ENCODE peak calls at places on chromosomes 11 and 22, in four cellular contexts. V is neural progenitor cell, L is OCI-LY7, R is GM23338. U is an unnamed sample.

GRCh38 chr11:64553554-64554201 is 37.3 kb upstream of the SLC22A12 start:
- DNase-seq in V (peak; percentile 72), L (peak; percentile 59), R (peak; percentile 86), U (peak; percentile 66)

GRCh38 chr11:9138612-9139579 is 47.5 kb upstream of the SCUBE2 start:
- DNase-seq in L (no peak), V (no peak), R (no peak), U (peak; percentile 93)

GRCh38 chr22:26326803-26327202 is 102.3 kb upstream of the ASPHD2 start:
- DNase-seq in L (no peak), V (no peak), R (no peak), U (no peak)

GRCh38 chr11:63670077-63670737 is 969 bp downstream of the ATL3 start:
- DNase-seq in V (no peak), L (peak; percentile 17), R (no peak), U (peak; percentile 75)

GRCh38 chr11:76787911-76788596 is 4.9 kb downstream of the TSKU start:
- DNase-seq in L (no peak), R (no peak), V (no peak), U (peak; percentile 69)

GRCh38 chr22:32413715-32414114 is 1.7 kb upstream of the RTCB start:
- DNase-seq in R (peak; percentile 40), V (no peak), L (peak; percentile 32), U (peak; percentile 44)

GRCh38 chr11:83063073-83063754 is 8.5 kb downstream of the RAB30 start:
- DNase-seq in V (no peak), R (peak; percentile 28), L (peak; percentile 96), U (peak; percentile 68)

GRCh38 chr11:130601141-130601540 is 152.7 kb downstream of the ADAMTS15 start:
- DNase-seq in V (peak; percentile 29), R (peak; percentile 37), L (no peak), U (peak; percentile 64)

GRCh38 chr11:120131941-120132644 is 5.8 kb downstream of the TRIM29 start:
- DNase-seq in L (no peak), V (no peak), R (no peak), U (no peak)

GRCh38 chr11:86699036-86699791 is 26.8 kb upstream of the ME3 start:
- DNase-seq in R (no peak), L (no peak), V (no peak), U (peak; percentile 40)

GRCh38 chr11:128451651-128452470 is 135.5 kb downstream of the ETS1 start:
- DNase-seq in R (peak; percentile 34), L (no peak), V (peak; percentile 36), U (no peak)

GRCh38 chr11:121194731-121195596 is 93.9 kb downstream of the TECTA start:
- DNase-seq in L (peak; percentile 74), R (peak; percentile 83), V (peak; percentile 74), U (peak; percentile 60)

GRCh38 chr11:88411265-88411664 is 73.7 kb upstream of the CTSC start:
- DNase-seq in V (no peak), R (no peak), L (no peak), U (peak; percentile 82)

GRCh38 chr22:27718186-27719032 is 83.1 kb downstream of the MN1 start:
- DNase-seq in V (no peak), R (no peak), L (no peak), U (peak; percentile 99)

GRCh38 chr11:122655527-122656072 is at the start of gene UBASH3B:
- DNase-seq in L (peak; percentile 80), V (peak; percentile 89), R (peak; percentile 95), U (peak; percentile 94)

GRCh38 chr11:27621440-27622161 is 78.7 kb downstream of the BDNF start:
- DNase-seq in L (no peak), R (no peak), V (no peak), U (peak; percentile 68)

GRCh38 chr11:116960916-116961315 is 123.5 kb upstream of the APOA1 start:
- DNase-seq in R (peak; percentile 6), L (peak; percentile 14), V (peak; percentile 5), U (peak; percentile 73)

GRCh38 chr11:108975641-108976071 is 310.8 kb downstream of the DDX10 start:
- DNase-seq in R (no peak), V (no peak), L (no peak), U (no peak)

GRCh38 chr11:20610825-20611224 is 11.4 kb downstream of the SLC6A5 start:
- DNase-seq in R (no peak), L (no peak), V (no peak), U (no peak)

GRCh38 chr22:31588970-31589675 is 72.9 kb downstream of the PISD start:
- DNase-seq in R (no peak), V (no peak), L (no peak), U (no peak)

GRCh38 chr11:68509105-68509504 is 48.6 kb downstream of the PPP6R3 start:
- DNase-seq in V (no peak), R (peak; percentile 28), L (no peak), U (peak; percentile 47)

GRCh38 chr22:24772493-24773220 is 1.9 kb downstream of the PIWIL3 start:
- DNase-seq in R (peak; percentile 93), V (peak; percentile 83), L (no peak), U (peak; percentile 51)

GRCh38 chr11:25197515-25197914 is 700.7 kb downstream of the LUZP2 start:
- DNase-seq in V (no peak), L (no peak), R (no peak), U (no peak)

GRCh38 chr22:23216331-23217170 is 36.2 kb downstream of the BCR start:
- DNase-seq in L (peak; percentile 47), V (no peak), R (no peak), U (no peak)

GRCh38 chr11:115980336-115980735 is 476.1 kb upstream of the CADM1 start:
- DNase-seq in R (no peak), V (no peak), L (no peak), U (no peak)

GRCh38 chr11:1916986-1917522 is 2.4 kb upstream of the TNNT3 start:
- DNase-seq in R (no peak), V (no peak), L (no peak), U (no peak)
- H3K27ac ChIP-seq in R (no peak overlapping the region), V (no peak overlapping the region), L (no peak overlapping the region), U (no peak overlapping the region)

GRCh38 chr11:33532257-33532656 is 168.4 kb downstream of the C11orf91 start:
- DNase-seq in L (no peak), V (no peak), R (peak; percentile 9), U (no peak)
- TF ChIP-seq EZH2phosphoT487 in L (no peak), V (no peak), R (no peak), U (no peak)

DNA sequence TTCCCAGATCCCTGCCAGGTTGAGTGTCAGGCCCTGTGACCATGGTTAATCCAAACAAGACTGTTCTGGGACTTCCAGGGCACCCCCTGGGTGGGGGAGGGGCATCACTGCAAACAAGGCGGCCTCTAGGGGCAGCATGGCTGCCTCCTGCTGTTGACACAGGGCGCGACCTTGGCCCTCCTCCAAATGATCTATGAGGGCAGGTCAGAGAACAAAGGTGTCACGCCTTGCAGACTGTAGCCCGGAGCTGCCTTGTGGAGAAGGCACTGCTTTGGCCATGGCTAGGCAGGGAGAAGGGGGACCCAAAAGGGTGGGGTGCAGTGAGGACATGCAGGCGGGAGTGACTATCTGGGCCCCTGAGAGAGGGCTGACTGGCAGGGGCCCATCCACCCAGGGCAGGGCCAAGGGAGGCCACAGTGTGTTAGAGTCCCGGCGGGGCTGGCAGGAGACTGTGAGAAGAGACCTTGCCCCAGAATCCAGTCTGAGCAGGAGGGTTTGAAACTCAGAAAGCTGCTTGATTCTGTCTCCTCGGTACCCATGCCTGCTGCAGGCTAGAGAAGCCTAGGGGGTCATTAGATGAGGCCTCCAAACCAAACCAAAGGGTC is 35.6 kb downstream of the KCNC1 start:
- DNase-seq in L (peak; percentile 15), R (peak; percentile 60), V (no peak), U (no peak)
- H3K27ac ChIP-seq in L (no peak overlapping the region), R (no peak overlapping the region), V (no peak overlapping the region), U (no peak overlapping the region)

GRCh38 chr11:67410369-67410831 is 5.1 kb upstream of the CARNS1 start:
- DNase-seq in R (no peak), V (no peak), L (no peak), U (no peak)

GRCh38 chr11:67409781-67410368 is 5.6 kb upstream of the CARNS1 start:
- DNase-seq in L (peak; percentile 82), V (peak; percentile 67), R (peak; percentile 94), U (no peak)

GRCh38 chr11:67407700-67408163 is 3.8 kb downstream of the TBC1D10C start:
- DNase-seq in R (no peak), V (no peak), L (no peak), U (no peak)

GRCh38 chr11:67408437-67409200 is 4.7 kb downstream of the TBC1D10C start:
- DNase-seq in R (no peak), V (no peak), L (no peak), U (no peak)

GRCh38 chr11:67409261-67409666 is 5.4 kb downstream of the TBC1D10C start:
- DNase-seq in L (peak; percentile 95), V (no peak), R (no peak), U (no peak)
- TF ChIP-seq EZH2phosphoT487 in L (no peak), V (no peak), R (no peak), U (no peak)